ENCODE peak calls at places on chromosomes 5 and 9, in four cellular contexts. O is stimulated activated CD8-positive, alpha-beta memory T cell treated with anti-CD3 and anti-CD28 coated beads, Interleukin-2, amount 100 ng/mL, for 1 hour; C is stimulated activated CD4-positive, alpha-beta T cell treated with anti-CD3 and anti-CD28 coated beads, Interleukin-2, amount 100 ng/mL, for 48 hours; T is AG08396. K is an unnamed sample.

GRCh38 chr5:16713386-16713928 is 96.7 kb upstream of the RETREG1 start:
- DNase-seq in O (no peak), C (no peak), T (peak), K (no peak)

GRCh38 chr9:2466703-2467102 is 154.9 kb upstream of the VLDLR start:
- DNase-seq in O (no peak), C (no peak), T (no peak), K (no peak)

GRCh38 chr9:68970150-68970549 is 43.8 kb downstream of the PRKACG start:
- DNase-seq in O (no peak), C (no peak), T (no peak), K (no peak)

GRCh38 chr5:141654298-141654697 is 3.1 kb upstream of the FCHSD1 start:
- DNase-seq in O (no peak), C (no peak), T (peak), K (no peak)

GRCh38 chr9:76302543-76302942 is 91.7 kb downstream of the RFK start:
- DNase-seq in O (no peak), C (no peak), T (no peak), K (no peak)

GRCh38 chr9:91419222-91420191 is 4.1 kb downstream of the NFIL3 start:
- DNase-seq in O (no peak), C (no peak), T (peak), K (peak)

GRCh38 chr5:80559244-80559643 is 10.8 kb downstream of the ANKRD34B start:
- DNase-seq in O (no peak), C (no peak), T (no peak), K (no peak)

GRCh38 chr5:71475788-71476384 is 20.4 kb downstream of the BDP1 start:
- DNase-seq in O (no peak), C (no peak), T (peak), K (peak)

GRCh38 chr5:926416-927171 is 33.9 kb downstream of the TRIP13 start:
- DNase-seq in O (no peak), C (no peak), T (peak), K (no peak)

GRCh38 chr9:129640871-129641750 is 840 bp downstream of the ASB6 start:
- DNase-seq in O (no peak), C (no peak), T (no peak), K (no peak)

GRCh38 chr9:133975511-133975910 is 16.6 kb downstream of the VAV2 start:
- DNase-seq in O (no peak), C (no peak), T (no peak), K (no peak)

GRCh38 chr5:180688326-180689070 is 39.1 kb upstream of the FLT4 start:
- DNase-seq in O (no peak), C (no peak), T (no peak), K (no peak)

GRCh38 chr9:127053908-127054307 is 68.5 kb downstream of the ANGPTL2 start:
- DNase-seq in O (no peak), C (no peak), T (no peak), K (no peak)

K was measured in COLO829.